ENCODE peak calls at places on chromosomes 11 and 22, in six cellular contexts. B, M, U, V, W and E are unnamed samples.

GRCh38 chr11:40306938-40307548 is 1152.4 kb downstream of the LRRC4C start:
- DNase-seq in B (no peak), M (peak), U (no peak), W (peak), V (peak), E (no peak)

GRCh38 chr11:2780850-2781412 is 81.1 kb upstream of the KCNQ1OT1 start:
- DNase-seq in B (no peak), U (no peak), M (no peak), W (no peak), V (no peak), E (peak)

GRCh38 chr11:58628446-58628845 is 6.0 kb downstream of the CNTF start:
- DNase-seq in B (no peak), V (no peak), W (no peak), U (no peak), M (no peak), E (no peak)

GRCh38 chr11:69700278-69701140 is 3.3 kb downstream of the FGF19 start:
- DNase-seq in U (peak), W (peak), B (no peak), V (peak), M (peak), E (no peak)

GRCh38 chr11:125123947-125124633 is 12.7 kb upstream of the TMEM218 start:
- DNase-seq in B (no peak), W (peak), U (peak), M (no peak), V (peak), E (peak)

GRCh38 chr22:25546751-25547150 is 17.7 kb upstream of the GRK3 start:
- DNase-seq in M (no peak), W (no peak), U (no peak), V (no peak), B (no peak), E (no peak)

GRCh38 chr11:113289341-113290187 is 24.8 kb upstream of the TTC12 start:
- DNase-seq in B (peak), M (no peak), V (peak), W (peak), U (peak), E (peak)

GRCh38 chr11:8108430-8108829 is 27.4 kb downstream of the TUB start:
- DNase-seq in B (no peak), W (no peak), V (no peak), U (no peak), M (no peak), E (no peak)

GRCh38 chr22:39311592-39312400 is 7.6 kb downstream of the RPL3 start:
- DNase-seq in B (no peak), U (no peak), V (no peak), W (no peak), M (no peak), E (no peak)

GRCh38 chr11:117663389-117663788 is 133.6 kb downstream of the DSCAML1 start:
- DNase-seq in M (no peak), B (no peak), W (no peak), V (peak), U (no peak), E (no peak)

GRCh38 chr11:110857885-110858555 is 145.8 kb upstream of the ARHGAP20 start:
- DNase-seq in U (no peak), M (peak), B (no peak), W (no peak), V (no peak), E (peak)

GRCh38 chr11:30406978-30407762 is 84.3 kb downstream of the ARL14EP start:
- DNase-seq in M (no peak), B (no peak), W (peak), V (no peak), U (no peak), E (no peak)

GRCh38 chr11:33797879-33798278 is 23.6 kb upstream of the FBXO3 start:
- DNase-seq in V (no peak), U (no peak), W (no peak), M (no peak), B (no peak), E (no peak)

GRCh38 chr11:123544631-123545375 is 109.6 kb downstream of the SCN3B start:
- DNase-seq in M (no peak), V (peak), U (no peak), W (no peak), B (no peak), E (no peak)

GRCh38 chr22:35314161-35314942 is 14.7 kb downstream of the TOM1 start:
- DNase-seq in W (no peak), M (no peak), B (no peak), U (peak), V (no peak), E (peak)

GRCh38 chr22:35315855-35316745 is 16.4 kb downstream of the TOM1 start:
- DNase-seq in M (no peak), U (peak), V (no peak), B (no peak), W (no peak), E (no peak)

GRCh38 chr22:35313311-35314121 is 13.8 kb downstream of the TOM1 start:
- DNase-seq in B (no peak), V (no peak), M (peak), W (no peak), U (peak), E (no peak)

GRCh38 chr22:35317680-35318290 is 18.1 kb downstream of the TOM1 start:
- DNase-seq in M (no peak), V (no peak), U (peak), B (no peak), W (no peak), E (no peak)

DNA sequence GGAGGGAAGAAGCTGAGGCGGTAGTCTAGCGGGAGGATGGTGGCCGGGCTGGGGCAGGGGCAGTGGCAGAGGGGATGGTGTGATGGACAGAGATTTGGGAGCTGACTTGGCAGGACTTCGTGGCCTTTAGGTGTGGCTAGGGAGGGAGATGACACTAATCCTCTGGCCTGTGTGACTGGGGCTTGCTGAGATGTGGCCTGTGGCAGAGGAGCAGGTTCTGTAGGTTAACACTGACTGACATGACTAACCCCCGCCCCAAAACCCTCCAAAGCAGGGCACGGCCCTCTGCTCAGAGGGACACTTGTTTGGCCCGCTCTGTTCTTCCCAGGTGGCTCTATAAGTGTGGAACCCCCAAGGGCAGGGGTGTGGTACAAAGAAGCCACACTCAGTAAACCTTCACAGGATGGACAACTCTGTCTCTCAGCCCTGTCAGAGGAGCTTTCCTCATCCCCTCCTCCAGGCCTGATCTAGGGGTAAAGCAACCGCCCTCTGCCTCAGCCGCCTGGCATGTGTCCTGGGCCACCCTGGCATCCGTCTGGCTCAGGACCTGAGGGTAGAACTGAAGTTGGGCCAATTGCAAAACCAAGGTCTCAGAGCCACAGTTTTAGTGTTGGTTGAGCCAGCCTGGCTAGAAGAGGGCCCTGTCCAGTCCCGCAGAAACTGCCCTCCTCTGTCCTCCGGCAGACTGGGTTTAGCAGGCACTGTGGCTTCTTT is 15.6 kb downstream of the TOM1 start:
- DNase-seq in B (no peak), U (peak), W (no peak), M (no peak), V (no peak), E (no peak)
- H3K4me3 ChIP-seq in B (no peak), U (no peak), W (no peak), M (no peak), V (no peak), E (no peak)

GRCh38 chr11:67002297-67002913 is 20.5 kb upstream of the SYT12 start:
- DNase-seq in W (peak), B (no peak), V (no peak), U (no peak), M (no peak), E (no peak)
- H3K4me3 ChIP-seq in W (no peak), B (no peak), V (no peak), U (no peak), M (no peak), E (no peak)

GRCh38 chr11:115418626-115419025 is 85.6 kb downstream of the CADM1 start:
- DNase-seq in M (no peak), B (no peak), W (no peak), U (no peak), V (no peak), E (no peak)

GRCh38 chr11:115420524-115420923 is 83.7 kb downstream of the CADM1 start:
- DNase-seq in W (no peak), V (no peak), B (no peak), M (no peak), U (no peak), E (no peak)

GRCh38 chr11:115423728-115424459 is 80.3 kb downstream of the CADM1 start:
- DNase-seq in U (no peak), B (no peak), V (no peak), W (no peak), M (no peak), E (no peak)

GRCh38 chr11:115422013-115422697 is 82.1 kb downstream of the CADM1 start:
- DNase-seq in V (no peak), U (no peak), W (no peak), B (no peak), M (no peak), E (no peak)

DNA sequence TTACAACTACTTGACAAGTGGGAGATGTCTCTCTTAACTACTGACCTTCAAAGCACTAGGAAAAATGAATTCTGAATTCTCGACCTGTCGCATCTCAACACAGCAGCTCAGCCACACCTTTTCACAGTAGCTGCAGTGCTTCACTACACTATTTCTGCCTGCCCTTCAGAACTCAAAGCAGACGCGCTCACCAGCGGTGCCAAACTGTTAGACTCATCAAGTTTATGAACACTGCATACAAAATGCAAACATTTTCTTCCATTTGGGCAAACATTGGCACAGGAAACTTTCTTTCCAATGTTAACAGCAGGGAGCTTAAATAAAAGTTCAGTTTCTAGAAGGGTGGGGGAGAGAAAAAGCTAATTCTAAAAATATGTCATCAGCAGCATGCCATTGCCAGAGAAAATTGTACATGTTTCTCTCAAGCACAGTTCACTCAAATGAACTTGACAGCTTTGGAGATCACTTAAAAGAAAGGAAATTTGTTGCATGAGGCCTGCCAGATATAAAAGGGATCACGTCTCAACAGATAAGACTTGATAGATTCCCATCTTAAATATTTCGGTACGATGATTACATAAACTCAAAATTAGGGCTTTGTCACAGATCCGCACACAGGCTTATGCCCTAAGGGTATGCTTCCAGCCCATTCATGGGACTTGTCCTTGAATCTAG is 82.7 kb downstream of the CADM1 start:
- DNase-seq in W (no peak), B (no peak), U (no peak), M (no peak), V (no peak), E (no peak)
- H3K4me3 ChIP-seq in W (no peak), B (no peak), U (no peak), M (no peak), V (no peak), E (no peak)

GRCh38 chr11:11137339-11137738 is 215.7 kb downstream of the CSNK2A3 start:
- DNase-seq in B (no peak), U (no peak), W (no peak), V (no peak), M (no peak), E (no peak)
- H3K4me3 ChIP-seq in B (no peak), U (no peak), W (no peak), V (no peak), M (no peak), E (no peak)

GRCh38 chr22:50236731-50237409 is 8.0 kb downstream of the TUBGCP6 start:
- DNase-seq in V (no peak), M (no peak), W (no peak), B (no peak), U (no peak), E (no peak)
- H3K4me3 ChIP-seq in V (no peak), M (no peak), W (no peak), B (no peak), U (no peak), E (no peak)

DNA sequence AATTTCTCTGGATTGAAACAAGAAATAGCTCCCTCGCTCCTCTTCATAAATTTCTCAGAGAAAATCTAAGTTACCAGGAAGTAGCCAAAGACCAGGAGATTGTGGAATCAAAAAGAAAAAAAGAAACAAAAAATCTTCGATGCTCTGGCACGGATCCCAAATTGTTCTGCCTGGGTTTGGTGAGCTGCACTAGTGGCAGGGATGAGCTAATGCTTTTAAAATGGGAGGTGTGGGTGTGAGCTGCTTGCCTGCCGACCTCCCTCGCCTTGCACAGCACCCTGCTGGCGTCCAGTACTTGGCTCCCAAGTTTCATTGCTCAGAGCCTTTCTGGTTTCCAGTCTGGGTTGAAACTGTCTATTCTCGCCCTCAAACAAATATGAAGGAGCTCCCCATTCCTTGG is 2.5 kb downstream of the TIMP3 start:
- DNase-seq in B (no peak), W (no peak), U (no peak), V (no peak), M (no peak), E (no peak)
- H3K4me3 ChIP-seq in B (no peak), W (no peak), U (peak), V (peak), M (peak), E (peak)

GRCh38 chr22:37281195-37281594 is 1.1 kb upstream of the CYTH4 start:
- DNase-seq in W (no peak), B (no peak), M (no peak), V (no peak), U (no peak), E (no peak)
- H3K4me3 ChIP-seq in W (no peak), B (no peak), M (no peak), V (no peak), U (no peak), E (no peak)

DNA sequence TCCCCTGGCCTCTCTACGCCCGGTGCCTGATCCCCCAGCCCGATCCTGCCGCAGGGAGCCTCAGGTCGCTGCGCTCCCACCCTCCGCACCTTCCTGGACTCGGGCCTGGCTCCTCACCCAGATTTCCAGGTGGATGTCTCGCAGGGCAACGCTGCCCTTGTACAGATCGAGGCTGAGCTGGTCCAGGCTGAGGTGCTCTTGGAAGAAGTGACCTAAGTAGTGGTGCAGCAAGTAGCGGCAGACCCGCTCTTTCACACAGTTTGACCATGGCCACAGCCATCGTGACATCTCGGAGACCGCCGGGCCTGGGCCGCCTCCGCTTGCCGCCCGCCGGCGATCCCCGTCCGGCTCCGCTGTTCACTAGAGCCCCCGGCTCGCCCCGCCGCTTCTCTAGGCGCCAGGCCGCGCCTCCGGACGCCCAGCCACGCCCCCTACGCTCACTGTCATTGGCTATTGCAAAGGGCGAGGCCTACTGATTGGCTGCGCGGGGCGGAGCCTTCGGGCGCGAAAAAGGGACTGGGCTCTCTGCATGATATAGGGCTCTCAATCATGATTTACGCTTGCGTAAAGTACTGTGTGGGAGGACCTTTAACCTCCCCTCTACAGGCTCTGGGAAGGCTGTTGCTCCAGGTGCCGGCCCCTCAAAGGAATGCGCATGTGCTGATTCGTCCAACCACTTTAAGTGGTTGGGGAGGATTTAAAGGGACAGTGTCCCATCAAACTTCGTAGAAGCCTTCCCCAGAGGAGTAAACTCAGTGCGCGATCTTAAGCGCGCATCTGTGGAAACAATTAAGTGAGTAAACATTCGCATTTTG is at the start of gene ATG2A:
- DNase-seq in V (peak), M (peak), U (peak), W (peak), B (peak), E (peak)
- H3K4me3 ChIP-seq in V (peak), M (peak), U (peak), W (peak), B (peak), E (peak)